ENCODE peak calls at places on chromosomes 2 and 18, in ten cellular contexts. M is GM06990; S is HepG2; T is astrocyte; Y is osteoblast; C is CD8-positive, alpha-beta T cell; E is tibial artery; B is Panc1; O is mammary epithelial cell; X is ovary. W is an unnamed sample. For H3K36me3, the result is how much of the 10 kb centered on the place peaks cover.

GRCh38 chr18:10923671-10924070 is 225.7 kb downstream of the PIEZO2 start:
- DNase-seq in Y (no peak), S (no peak), X (no peak), O (no peak), B (no peak), M (no peak), C (no peak), T (peak), E (no peak), W (no peak)

GRCh38 chr2:61151434-61151833 is 10.6 kb upstream of the C2orf74 start:
- DNase-seq in X (no peak), Y (peak), T (no peak), S (no peak), B (no peak), E (no peak), O (peak), M (no peak), C (no peak), W (no peak)

GRCh38 chr2:168015274-168015953 is 232.0 kb downstream of the STK39 start:
- DNase-seq in S (no peak), T (no peak), M (no peak), E (no peak), B (no peak), Y (no peak), X (no peak), C (no peak), O (no peak), W (no peak)

GRCh38 chr2:39851691-39852110 is 72.6 kb upstream of the THUMPD2 start:
- DNase-seq in O (peak), S (no peak), B (no peak), T (peak), E (no peak), M (no peak), Y (no peak), X (no peak), C (no peak), W (peak)

GRCh38 chr18:421236-422155 is 79.0 kb downstream of the COLEC12 start:
- DNase-seq in T (peak), C (no peak), Y (peak), X (no peak), S (peak), E (no peak), O (no peak), M (no peak), B (no peak), W (no peak)

GRCh38 chr2:238108423-238109201 is 8.5 kb downstream of the ESPNL start:
- DNase-seq in Y (peak), S (no peak), E (peak), C (no peak), B (no peak), O (no peak), M (peak), X (peak), T (no peak), W (no peak)

GRCh38 chr2:191758420-191759199 is 80.7 kb downstream of the NABP1 start:
- DNase-seq in S (peak), T (peak), M (peak), B (peak), C (peak), E (no peak), O (peak), Y (peak), X (no peak), W (no peak)

GRCh38 chr18:40531061-40531460 is 1424.0 kb upstream of the PIK3C3 start:
- DNase-seq in S (no peak), Y (no peak), B (no peak), M (no peak), O (no peak), T (no peak), X (no peak), C (no peak), E (no peak), W (no peak)

GRCh38 chr2:36615214-36615613 is 17.2 kb upstream of the FEZ2 start:
- DNase-seq in T (no peak), S (no peak), C (no peak), M (no peak), X (no peak), B (no peak), Y (no peak), E (no peak), O (no peak), W (no peak)

DNA sequence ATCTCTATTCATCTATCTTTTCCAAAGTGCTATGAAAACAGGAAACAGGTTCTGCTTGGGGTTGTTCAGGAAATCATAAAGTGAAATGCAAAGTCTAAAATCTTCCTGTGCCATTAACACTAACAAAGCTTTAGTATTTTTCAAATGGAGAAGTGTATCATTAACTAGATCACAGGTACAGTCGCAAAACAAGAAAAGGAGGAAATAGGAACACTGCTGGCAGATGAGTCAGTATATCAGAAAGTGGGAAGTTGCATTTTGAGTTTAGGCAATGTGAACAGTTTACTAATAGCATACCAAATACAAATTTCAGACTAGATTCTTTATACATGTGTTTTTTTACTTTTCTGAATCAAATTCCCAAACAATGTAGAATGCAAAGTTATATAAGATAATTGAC is 888.5 kb upstream of the FSHR start:
- DNase-seq in B (no peak), T (no peak), M (no peak), O (no peak), S (no peak), C (no peak), Y (no peak), X (no peak), E (no peak), W (no peak)
- H3K36me3 ChIP-seq in B (under half), T (under half), M (under half), O (under half), S (under half), C (under half), Y (under half), X (under half), E (under half), W (under half)

GRCh38 chr2:196128749-196129148 is 42.6 kb downstream of the STK17B start:
- DNase-seq in X (no peak), O (no peak), S (no peak), T (no peak), B (no peak), C (no peak), M (no peak), E (no peak), Y (no peak), W (no peak)

GRCh38 chr2:196131949-196132925 is 39.1 kb downstream of the STK17B start:
- DNase-seq in E (no peak), Y (no peak), M (peak), T (peak), S (no peak), C (no peak), B (no peak), O (no peak), X (no peak), W (no peak)

GRCh38 chr2:196136151-196136550 is 35.2 kb downstream of the STK17B start:
- DNase-seq in M (no peak), E (no peak), Y (peak), B (no peak), T (peak), X (no peak), S (no peak), C (no peak), O (no peak), W (no peak)

GRCh38 chr2:196130039-196130825 is 41.1 kb downstream of the STK17B start:
- DNase-seq in O (no peak), M (peak), X (no peak), S (no peak), B (no peak), C (no peak), T (no peak), Y (no peak), E (no peak), W (no peak)

DNA sequence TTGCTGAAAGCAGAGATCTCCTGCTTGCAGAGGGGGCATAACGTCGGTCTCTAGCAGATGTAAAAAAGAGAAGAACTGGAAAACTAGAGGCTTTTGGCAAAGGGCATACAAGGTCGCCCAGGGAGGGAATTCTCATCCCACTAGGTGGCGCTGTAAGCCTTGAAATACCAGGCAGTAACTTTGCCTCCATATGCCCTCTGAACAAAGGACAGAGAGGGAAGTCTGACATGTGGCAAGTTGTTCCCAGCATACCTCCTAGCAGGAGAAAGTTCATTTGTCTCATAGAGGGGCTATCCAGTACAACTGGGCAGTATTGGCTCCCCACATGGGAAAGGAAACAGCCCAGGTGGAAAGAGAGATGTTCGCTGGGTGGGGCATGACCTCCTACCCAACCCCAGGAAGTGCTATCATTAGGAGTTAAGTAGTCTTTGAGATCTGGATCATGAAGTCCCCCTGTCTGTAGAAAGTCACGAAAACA is 40.0 kb downstream of the STK17B start:
- DNase-seq in Y (peak), X (no peak), T (no peak), E (no peak), O (peak), B (peak), C (peak), S (peak), M (peak), W (peak)
- TF ChIP-seq CTCF in Y (peak), X (no peak), T (peak), E (no peak), O (peak), B (peak), C (peak), S (peak), M (peak), W (peak)

GRCh38 chr2:24359701-24360049 is 661 bp downstream of the ITSN2 start:
- DNase-seq in S (no peak), C (peak), X (peak), B (no peak), M (no peak), T (peak), O (peak), E (peak), Y (peak), W (peak)

GRCh38 chr2:24360050-24360962 is at the start of gene ITSN2:
- DNase-seq in E (peak), X (peak), C (peak), B (no peak), T (peak), S (peak), Y (peak), M (peak), O (peak), W (peak)

GRCh38 chr2:24360963-24361330 is 611 bp upstream of the ITSN2 start:
- DNase-seq in S (no peak), T (no peak), B (no peak), Y (no peak), O (no peak), E (no peak), M (no peak), C (no peak), X (no peak), W (no peak)

GRCh38 chr2:24362253-24362652 is 1.9 kb upstream of the ITSN2 start:
- DNase-seq in O (no peak), T (no peak), X (no peak), C (no peak), B (no peak), S (no peak), E (no peak), Y (no peak), M (no peak), W (no peak)

GRCh38 chr2:24359129-24359528 is 1.2 kb downstream of the ITSN2 start:
- DNase-seq in C (no peak), O (peak), T (no peak), X (no peak), S (no peak), B (no peak), M (no peak), Y (peak), E (no peak), W (no peak)
- H3K36me3 ChIP-seq in C (under half), O (under half), T (under half), X (under half), S (under half), B (under half), M (under half), Y (under half), E (under half), W (under half)

DNA sequence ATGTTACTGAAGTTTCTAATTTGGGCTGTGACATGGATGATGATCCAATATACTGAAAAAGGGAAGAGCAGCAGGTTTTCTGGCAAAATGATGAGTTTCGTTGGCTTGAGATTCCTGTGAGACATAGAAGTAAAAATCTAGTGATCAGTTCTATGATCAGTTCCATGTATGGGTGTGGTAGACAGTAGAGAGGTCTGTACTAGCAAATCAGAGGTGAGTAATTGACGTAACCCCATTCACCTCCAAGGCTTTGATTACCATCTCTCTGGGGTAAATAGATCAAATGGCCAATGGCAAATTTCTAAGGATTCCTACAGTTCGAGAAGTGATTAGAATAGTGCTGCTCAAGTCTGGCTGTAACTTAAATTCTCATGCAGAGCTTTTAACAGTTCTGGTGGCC is 6.4 kb downstream of the ITGA4 start:
- DNase-seq in O (no peak), B (no peak), X (no peak), E (no peak), S (no peak), Y (no peak), M (no peak), T (no peak), C (no peak), W (no peak)
- TF ChIP-seq CTCF in O (no peak), B (no peak), X (no peak), E (no peak), S (no peak), Y (no peak), M (no peak), T (no peak), C (no peak), W (no peak)

DNA sequence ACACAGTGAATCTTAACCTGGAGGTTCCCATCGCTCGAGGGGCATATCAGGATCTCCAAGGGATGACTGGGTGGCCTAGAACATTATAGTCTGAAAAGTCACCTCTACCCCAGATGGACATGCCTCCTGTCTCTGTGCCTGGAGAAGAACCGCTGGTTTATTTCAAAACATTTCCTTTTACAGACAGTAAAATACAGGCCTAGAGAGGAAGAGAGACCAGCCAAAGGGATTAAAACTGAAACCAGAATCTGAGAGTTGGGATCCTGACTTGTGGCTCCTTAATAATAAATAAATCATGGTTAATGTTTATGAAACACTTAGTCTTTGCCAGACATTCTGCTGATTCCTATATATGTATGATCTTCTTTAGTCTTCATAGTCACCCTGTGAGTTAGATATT is 153.7 kb downstream of the DDX1 start:
- DNase-seq in E (no peak), Y (no peak), B (no peak), X (no peak), S (no peak), O (no peak), M (no peak), T (no peak), C (no peak), W (no peak)
- H3K36me3 ChIP-seq in E (under half), Y (under half), B (under half), X (under half), S (under half), O (under half), M (under half), T (under half), C (under half), W (under half)

DNA sequence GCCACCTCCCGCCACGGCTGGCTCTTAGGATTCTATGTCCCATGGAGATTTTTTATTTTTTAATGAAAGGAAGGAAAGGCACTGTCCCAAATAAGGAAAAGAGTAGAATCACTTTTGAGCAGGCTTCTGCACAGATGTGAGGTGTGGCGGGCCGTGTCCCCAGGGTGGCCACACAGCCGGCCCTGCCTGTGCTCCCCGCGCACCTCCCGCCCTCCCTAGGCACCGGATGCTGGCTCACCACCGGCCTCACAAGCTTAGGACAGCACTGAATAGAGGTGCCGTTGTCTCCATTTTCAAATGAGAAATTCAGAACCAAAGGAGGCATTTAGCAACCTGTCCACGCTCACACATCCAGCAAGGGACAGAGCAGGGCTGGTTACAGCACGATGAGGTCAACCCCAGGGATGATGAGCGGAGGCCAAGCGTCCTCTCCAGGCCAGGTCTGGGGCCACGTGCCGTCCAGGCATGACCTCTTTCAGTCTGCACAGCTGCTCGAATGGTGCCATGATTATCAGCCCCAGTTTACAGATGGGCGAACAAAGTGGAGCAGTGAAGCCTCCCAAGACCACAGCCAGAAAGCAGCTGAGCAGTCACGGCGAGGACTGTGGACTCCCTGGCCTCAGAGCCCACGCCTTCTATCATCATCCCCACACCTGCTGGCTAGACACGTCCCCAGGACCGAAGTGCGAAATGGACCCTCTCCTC is 20.7 kb upstream of the TEX51 start:
- DNase-seq in S (no peak), O (no peak), Y (no peak), E (peak), M (no peak), X (no peak), T (no peak), B (no peak), C (no peak), W (no peak)
- TF ChIP-seq CTCF in S (no peak), O (no peak), Y (no peak), E (no peak), M (no peak), X (no peak), T (no peak), B (no peak), C (no peak), W (no peak)

GRCh38 chr2:110644357-110644756 is 33.5 kb downstream of the BUB1 start:
- DNase-seq in Y (no peak), S (no peak), C (no peak), E (no peak), O (no peak), B (no peak), X (no peak), T (no peak), M (no peak), W (no peak)

GRCh38 chr2:110650346-110650745 is 27.5 kb downstream of the BUB1 start:
- DNase-seq in B (no peak), T (no peak), C (no peak), S (no peak), X (no peak), E (no peak), O (no peak), Y (no peak), M (no peak), W (no peak)

GRCh38 chr2:110642360-110642759 is 35.5 kb downstream of the BUB1 start:
- DNase-seq in M (no peak), Y (no peak), T (no peak), E (no peak), O (no peak), X (no peak), S (no peak), C (no peak), B (no peak), W (no peak)

GRCh38 chr2:110647777-110648176 is 30.1 kb downstream of the BUB1 start:
- DNase-seq in T (no peak), Y (no peak), O (no peak), C (no peak), E (no peak), X (no peak), M (no peak), S (no peak), B (no peak), W (no peak)

GRCh38 chr2:110645616-110646015 is 32.2 kb downstream of the BUB1 start:
- DNase-seq in T (no peak), C (no peak), B (no peak), S (no peak), X (no peak), E (no peak), Y (no peak), O (peak), M (no peak), W (no peak)
- H3K36me3 ChIP-seq in T (under half), C (under half), B (under half), S (half or more), X (under half), E (under half), Y (under half), O (under half), M (under half), W (under half)

W was measured in heart right ventricle.